ENCODE peak calls at places on chromosomes 11 and 22, in six cellular contexts. U, G, Z, N, W and S are unnamed samples.

GRCh38 chr11:109320595-109320994 is 101.4 kb upstream of the C11orf87 start:
- DNase-seq in Z (no peak), G (no peak), N (no peak), U (no peak), W (no peak), S (no peak)

GRCh38 chr22:45268958-45269844 is 15.5 kb upstream of the UPK3A start:
- DNase-seq in W (peak; percentile 85), G (peak; percentile 94), N (peak; percentile 80), Z (peak; percentile 93), U (peak; percentile 98), S (no peak)

GRCh38 chr11:15347969-15348734 is 233.4 kb downstream of the INSC start:
- DNase-seq in W (no peak), U (no peak), Z (no peak), G (no peak), N (no peak), S (no peak)

GRCh38 chr22:36385491-36386350 is 2.0 kb downstream of the MYH9 start:
- DNase-seq in N (no peak), W (peak; percentile 62), G (peak; percentile 72), U (peak; percentile 81), Z (peak; percentile 40), S (no peak)

GRCh38 chr11:109249597-109249996 is 172.4 kb upstream of the C11orf87 start:
- DNase-seq in Z (no peak), G (no peak), N (no peak), W (no peak), U (no peak), S (no peak)

GRCh38 chr11:115990004-115990447 is 485.8 kb upstream of the CADM1 start:
- DNase-seq in U (no peak), G (no peak), N (no peak), W (no peak), Z (no peak), S (no peak)

GRCh38 chr11:889686-890475 is 20.7 kb downstream of the CHID1 start:
- DNase-seq in Z (no peak), G (no peak), N (no peak), W (no peak), U (no peak), S (no peak)

GRCh38 chr11:288328-289144 is at the start of gene PGGHG:
- DNase-seq in U (peak; percentile 77), G (peak; percentile 42), Z (peak; percentile 64), N (peak; percentile 55), W (peak; percentile 61), S (no peak)

GRCh38 chr11:108881136-108881535 is 216.3 kb downstream of the DDX10 start:
- DNase-seq in Z (no peak), G (no peak), N (no peak), W (no peak), U (no peak), S (no peak)

GRCh38 chr11:123718075-123718868 is 23.2 kb downstream of the ZNF202 start:
- DNase-seq in N (no peak), W (no peak), Z (no peak), G (no peak), U (no peak), S (no peak)

GRCh38 chr11:82494988-82495432 is 238.7 kb downstream of the FAM181B start:
- DNase-seq in U (no peak), Z (no peak), W (no peak), G (no peak), N (no peak), S (no peak)

GRCh38 chr11:59866397-59866796 is at the start of gene TCN1:
- DNase-seq in G (no peak), N (no peak), W (no peak), U (no peak), Z (no peak), S (no peak)

GRCh38 chr11:59776210-59777066 is 21.3 kb downstream of the STX3 start:
- DNase-seq in N (no peak), W (no peak), Z (no peak), G (no peak), U (no peak), S (peak; percentile 81)

GRCh38 chr11:70191495-70192140 is 11.5 kb upstream of the FADD start:
- DNase-seq in G (peak; percentile 30), U (peak; percentile 86), Z (peak; percentile 26), N (peak; percentile 54), W (peak; percentile 4), S (no peak)

GRCh38 chr11:128422576-128423370 is 164.6 kb downstream of the ETS1 start:
- DNase-seq in G (peak; percentile 81), U (peak; percentile 92), Z (peak; percentile 81), W (peak; percentile 68), N (peak; percentile 66), S (no peak)

GRCh38 chr22:27629908-27630733 is 171.4 kb downstream of the MN1 start:
- DNase-seq in G (no peak), N (no peak), Z (no peak), U (no peak), W (no peak), S (no peak)